ENCODE peak calls at places on chromosomes 3 and 15, in six cellular contexts. A is naive thymus-derived CD4-positive, alpha-beta T cell; C is Peyer's patch; L is activated CD8-positive, alpha-beta memory T cell treated with anti-CD3 and anti-CD28 coated beads, Interleukin-2, amount 50 U/mL, for 48 hours; X is pons; I is esophagus muscularis mucosa. E is an unnamed sample.

GRCh38 chr3:197367081-197367780 is 68.8 kb upstream of the DLG1 start:
- DNase-seq in I (no peak), X (peak), C (no peak), L (no peak), A (no peak), E (no peak)

GRCh38 chr3:32177702-32178198 is 60.7 kb upstream of the CMTM8 start:
- DNase-seq in C (no peak), X (peak), I (no peak), L (peak), A (peak), E (no peak)

GRCh38 chr3:9402410-9403228 is 5.2 kb downstream of the SETD5 start:
- DNase-seq in C (peak), A (no peak), X (peak), L (no peak), I (no peak), E (no peak)

GRCh38 chr3:189724366-189724765 is 93.2 kb downstream of the TP63 start:
- DNase-seq in I (no peak), A (no peak), C (no peak), X (no peak), L (no peak), E (no peak)

GRCh38 chr15:40313531-40314398 is 6.0 kb upstream of the PLCB2 start:
- DNase-seq in L (no peak), X (peak), C (peak), A (peak), I (no peak), E (no peak)

GRCh38 chr15:74275957-74276356 is 39.8 kb downstream of the CCDC33 start:
- DNase-seq in C (no peak), A (no peak), L (no peak), I (no peak), X (no peak), E (no peak)

GRCh38 chr3:54033761-54034160 is 88.6 kb upstream of the CACNA2D3 start:
- DNase-seq in A (no peak), I (no peak), L (no peak), X (no peak), C (no peak), E (no peak)

GRCh38 chr3:30666564-30667249 is 60.3 kb downstream of the TGFBR2 start:
- DNase-seq in A (peak), I (no peak), X (no peak), C (no peak), L (no peak), E (no peak)

GRCh38 chr15:77342767-77343166 is 77.1 kb downstream of the PEAK1 start:
- DNase-seq in A (no peak), C (no peak), I (no peak), L (no peak), X (peak), E (no peak)

GRCh38 chr3:84566256-84566655 is 392.5 kb upstream of the CADM2 start:
- DNase-seq in A (no peak), X (no peak), C (no peak), I (no peak), L (no peak), E (no peak)

GRCh38 chr3:180362081-180362480 is 239.9 kb upstream of the TTC14 start:
- DNase-seq in X (no peak), L (no peak), A (no peak), I (no peak), C (no peak), E (no peak)

GRCh38 chr3:22353126-22353525 is 602.1 kb upstream of the ZNF385D start:
- DNase-seq in I (no peak), X (no peak), L (no peak), C (no peak), A (no peak), E (no peak)

GRCh38 chr3:28348637-28349396 is at the start of the genes AZI2 and ZCWPW2:
- DNase-seq in A (peak), L (peak), C (peak), I (peak), X (peak), E (peak)

GRCh38 chr3:140180603-140181002 is 245.6 kb downstream of the CLSTN2 start:
- DNase-seq in C (no peak), L (no peak), I (no peak), X (no peak), A (no peak), E (no peak)

GRCh38 chr15:37370938-37371337 is 270.6 kb upstream of the MEIS2 start:
- DNase-seq in X (no peak), C (no peak), A (no peak), I (no peak), L (no peak), E (no peak)

GRCh38 chr15:71752604-71753289 is 57.6 kb upstream of the NR2E3 start:
- DNase-seq in X (peak), I (no peak), A (no peak), C (peak), L (no peak), E (no peak)

GRCh38 chr3:11335056-11335608 is 62.9 kb downstream of the ATG7 start:
- DNase-seq in I (no peak), L (no peak), A (peak), C (no peak), X (peak), E (no peak)

GRCh38 chr3:14303336-14304100 is 98.9 kb upstream of the SLC6A6 start:
- DNase-seq in A (no peak), L (no peak), X (no peak), I (no peak), C (no peak), E (no peak)

GRCh38 chr3:177358085-177358967 is 161.0 kb upstream of the TBL1XR1 start:
- DNase-seq in I (no peak), X (peak), L (peak), C (peak), A (peak), E (peak)

GRCh38 chr3:61417352-61417751 is 144.0 kb upstream of the PTPRG start:
- DNase-seq in C (no peak), L (no peak), A (no peak), X (no peak), I (no peak), E (no peak)